ENCODE peak calls at places on chromosomes 5 and 9, in six cellular contexts. J is tibial nerve, F is prostate gland, P is body of pancreas, S is transverse colon, T is ascending aorta. B is an unnamed sample.

GRCh38 chr9:127176631-127177030 is 54.2 kb upstream of the ANGPTL2 start:
- DNase-seq in P (no peak), S (no peak), T (no peak), J (no peak), F (no peak), B (no peak)

GRCh38 chr5:36150676-36151433 is 832 bp downstream of the LMBRD2 start:
- DNase-seq in T (no peak), F (no peak), S (peak; percentile 36), J (no peak), P (peak; percentile 23), B (peak; percentile 19)

GRCh38 chr9:127531676-127532075 is 80.4 kb downstream of the LRSAM1 start:
- DNase-seq in T (no peak), J (no peak), F (no peak), S (no peak), P (no peak), B (no peak)

GRCh38 chr9:107827884-107828283 is 338.3 kb upstream of the KLF4 start:
- DNase-seq in T (no peak), J (no peak), F (no peak), S (no peak), P (no peak), B (no peak)

GRCh38 chr5:38556115-38556598 is 289 bp downstream of the LIFR start:
- DNase-seq in S (no peak), F (no peak), J (no peak), T (no peak), P (peak; percentile 17), B (no peak)

GRCh38 chr5:173326501-173326960 is 1.7 kb downstream of the STC2 start:
- DNase-seq in T (no peak), P (peak; percentile 21), J (no peak), S (no peak), F (no peak), B (no peak)

GRCh38 chr5:33233013-33233463 is 207.7 kb upstream of the TARS1 start:
- DNase-seq in P (no peak), T (no peak), F (no peak), S (no peak), J (no peak), B (no peak)

GRCh38 chr5:61332891-61333350 is 863 bp downstream of the ZSWIM6 start:
- DNase-seq in T (no peak), J (peak; percentile 26), S (peak; percentile 49), F (peak; percentile 33), P (peak; percentile 70), B (peak; percentile 71)

GRCh38 chr9:128115187-128116103 is 12.1 kb downstream of the PTGES2 start:
- DNase-seq in J (peak; percentile 3), P (peak; percentile 95), T (no peak), S (peak; percentile 93), F (no peak), B (peak; percentile 43)

GRCh38 chr5:102959055-102959454 is 160.9 kb downstream of the GIN1 start:
- DNase-seq in S (no peak), P (no peak), T (no peak), F (no peak), J (no peak), B (no peak)

GRCh38 chr5:36688722-36689121 is 82.3 kb downstream of the SLC1A3 start:
- DNase-seq in S (no peak), F (no peak), T (no peak), P (no peak), J (no peak), B (no peak)

GRCh38 chr5:5589857-5590256 is 167.4 kb downstream of the ICE1 start:
- DNase-seq in J (no peak), F (no peak), P (no peak), T (no peak), S (no peak), B (no peak)

GRCh38 chr5:151094861-151095260 is 14.0 kb upstream of the TNIP1 start:
- DNase-seq in P (no peak), S (peak; percentile 56), J (no peak), T (no peak), F (no peak), B (no peak)

GRCh38 chr5:141909212-141909611 is 14.5 kb upstream of the DELE1 start:
- DNase-seq in S (no peak), T (no peak), J (no peak), F (no peak), P (no peak), B (no peak)

GRCh38 chr9:87122947-87123685 is 175.8 kb upstream of the GAS1 start:
- DNase-seq in F (no peak), T (no peak), S (no peak), P (no peak), J (no peak), B (no peak)

GRCh38 chr9:35729700-35730485 is 2.1 kb downstream of the TLN1 start:
- DNase-seq in J (no peak), T (no peak), S (peak; percentile 53), P (no peak), F (no peak), B (no peak)

GRCh38 chr9:114450181-114450580 is 55.1 kb downstream of the WHRN start:
- DNase-seq in J (no peak), F (no peak), T (no peak), P (no peak), S (no peak), B (no peak)

GRCh38 chr5:51159164-51159563 is 224.1 kb upstream of the ISL1 start:
- DNase-seq in F (no peak), S (no peak), P (no peak), J (no peak), T (no peak), B (no peak)

GRCh38 chr5:110442856-110443255 is 283.6 kb downstream of the TMEM232 start:
- DNase-seq in F (no peak), P (no peak), T (no peak), S (no peak), J (no peak), B (no peak)

GRCh38 chr5:35158627-35159369 is 71.5 kb downstream of the PRLR start:
- DNase-seq in F (no peak), T (no peak), P (no peak), J (no peak), S (no peak), B (no peak)

GRCh38 chr5:180047667-180048066 is 23.9 kb downstream of the RNF130 start:
- DNase-seq in S (peak; percentile 16), F (peak; percentile 33), J (peak; percentile 35), T (no peak), P (peak; percentile 83), B (no peak)

GRCh38 chr5:92695123-92696084 is 885.6 kb downstream of the NR2F1-AS1 start:
- DNase-seq in S (no peak), P (no peak), F (no peak), J (no peak), T (no peak), B (no peak)

GRCh38 chr5:58466939-58467338 is 7.1 kb upstream of the PLK2 start:
- DNase-seq in P (no peak), T (no peak), J (no peak), S (peak; percentile 29), F (no peak), B (no peak)

GRCh38 chr5:2797981-2798380 is 46.5 kb upstream of the IRX2 start:
- DNase-seq in J (no peak), F (no peak), S (no peak), T (no peak), P (no peak), B (no peak)

GRCh38 chr9:121350993-121351561 is 19.0 kb downstream of the STOM start:
- DNase-seq in J (peak; percentile 52), T (no peak), S (peak; percentile 68), P (peak; percentile 80), F (peak; percentile 80), B (no peak)

GRCh38 chr5:154575869-154576806 is 98.1 kb upstream of the HAND1 start:
- DNase-seq in P (no peak), F (no peak), J (no peak), T (no peak), S (no peak), B (no peak)

GRCh38 chr9:93959739-93960154 is 4.6 kb upstream of the BARX1 start:
- DNase-seq in J (no peak), T (no peak), S (no peak), F (no peak), P (no peak), B (no peak)

GRCh38 chr9:81537964-81538363 is 151.4 kb downstream of the TLE1 start:
- DNase-seq in J (no peak), T (no peak), F (no peak), P (no peak), S (no peak), B (no peak)

GRCh38 chr5:131610198-131611063 is 24.6 kb downstream of the RAPGEF6 start:
- DNase-seq in T (no peak), P (no peak), F (no peak), S (no peak), J (no peak), B (no peak)

GRCh38 chr9:95286151-95286550 is 31.4 kb downstream of the FANCC start:
- DNase-seq in S (no peak), F (no peak), P (no peak), J (no peak), T (no peak), B (no peak)

GRCh38 chr5:172636279-172637050 is 4.6 kb upstream of the NEURL1B start:
- DNase-seq in T (no peak), S (no peak), F (no peak), J (no peak), P (no peak), B (no peak)

GRCh38 chr9:138073808-138074207 is 196.2 kb downstream of the CACNA1B start:
- DNase-seq in F (no peak), P (peak; percentile 2), S (no peak), J (no peak), T (no peak), B (no peak)

GRCh38 chr5:50807661-50808060 is 141.2 kb downstream of the PARP8 start:
- DNase-seq in P (no peak), J (no peak), F (no peak), S (no peak), T (no peak), B (no peak)

GRCh38 chr5:1331861-1332405 is 13.0 kb downstream of the CLPTM1L start:
- DNase-seq in F (no peak), J (no peak), S (no peak), P (no peak), T (no peak), B (no peak)
- H3K36me3 ChIP-seq in F (peaks cover 4% of the 10 kb centered on the region), J (no peaks in the 10 kb centered on the region), S (peaks cover 17% of the 10 kb centered on the region), P (peaks cover 7% of the 10 kb centered on the region), T (peaks cover 59% of the 10 kb centered on the region), B (peaks cover 59% of the 10 kb centered on the region)

GRCh38 chr5:11064763-11065450 is 303.9 kb upstream of the DAP start:
- DNase-seq in J (no peak), S (no peak), F (no peak), P (peak; percentile 87), T (no peak), B (no peak)
- H3K9me3 ChIP-seq in J (peaks cover 6% of the 10 kb centered on the region), S (no peaks in the 10 kb centered on the region), F (no peaks in the 10 kb centered on the region), P (no peaks in the 10 kb centered on the region), T (peaks cover 3% of the 10 kb centered on the region), B (no peaks in the 10 kb centered on the region)

DNA sequence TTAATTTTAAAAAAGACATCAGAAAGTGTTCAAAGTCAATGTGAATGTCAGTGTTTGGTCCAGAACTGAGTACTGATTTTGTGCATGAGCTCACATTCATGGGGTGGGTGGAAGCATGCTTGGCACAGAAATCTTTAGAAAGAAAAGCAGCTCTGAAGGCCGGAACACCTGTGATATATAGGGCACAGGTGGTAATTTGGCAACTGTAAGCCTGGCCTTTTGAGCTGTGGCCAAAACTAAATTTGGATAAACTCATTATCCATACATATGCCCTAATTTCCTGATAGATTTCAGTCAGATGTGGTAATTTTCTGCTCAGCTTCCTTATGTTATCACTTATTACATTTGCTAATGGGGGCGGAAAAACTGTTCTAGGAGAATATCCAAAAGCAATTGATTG is 211.4 kb downstream of the HCN1 start:
- DNase-seq in F (no peak), S (no peak), J (no peak), P (no peak), T (no peak), B (no peak)
- H3K36me3 ChIP-seq in F (no peaks in the 10 kb centered on the region), S (no peaks in the 10 kb centered on the region), J (no peaks in the 10 kb centered on the region), P (no peaks in the 10 kb centered on the region), T (no peaks in the 10 kb centered on the region), B (no peaks in the 10 kb centered on the region)

GRCh38 chr9:118034701-118035100 is 330.5 kb downstream of the TLR4 start:
- DNase-seq in S (no peak), F (no peak), T (no peak), J (no peak), P (no peak), B (no peak)
- H3K9me3 ChIP-seq in S (no peaks in the 10 kb centered on the region), F (no peaks in the 10 kb centered on the region), T (no peaks in the 10 kb centered on the region), J (no peaks in the 10 kb centered on the region), P (no peaks in the 10 kb centered on the region), B (no peaks in the 10 kb centered on the region)